ENCODE peak calls at places on chromosomes 4 and X, in six cellular contexts. One of them, this sample, is unnamed.

GRCh38 chr4:76306882-76307669 is 543 bp downstream of the STBD1 start:
- DNase-seq in amygdala: no peak
- DNase-seq in uterus: peak; percentile 46
- DNase-seq in activated CD4-positive, alpha-beta T cell treated with anti-CD3 and anti-CD28 coated beads, Interleukin-2, amount 50 U/mL, for 1 hour: peak; percentile 8
- DNase-seq in stimulated activated CD4-positive, alpha-beta T cell treated with anti-CD3 and anti-CD28 coated beads, Interleukin-4, amount 100 ng/mL, for 48 hours: no peak
- DNase-seq in RWPE1: peak; percentile 46
- DNase-seq in this sample: no peak

GRCh38 chr4:27463816-27464215 is 603.2 kb downstream of the STIM2 start:
- DNase-seq in RWPE1: peak; percentile 40
- DNase-seq in uterus: no peak
- DNase-seq in amygdala: no peak
- DNase-seq in activated CD4-positive, alpha-beta T cell treated with anti-CD3 and anti-CD28 coated beads, Interleukin-2, amount 50 U/mL, for 1 hour: no peak
- DNase-seq in stimulated activated CD4-positive, alpha-beta T cell treated with anti-CD3 and anti-CD28 coated beads, Interleukin-4, amount 100 ng/mL, for 48 hours: no peak
- DNase-seq in this sample: no peak

GRCh38 chr4:166128452-166128851 is 255.4 kb downstream of the TLL1 start:
- DNase-seq in activated CD4-positive, alpha-beta T cell treated with anti-CD3 and anti-CD28 coated beads, Interleukin-2, amount 50 U/mL, for 1 hour: no peak
- DNase-seq in amygdala: no peak
- DNase-seq in RWPE1: peak; percentile 11
- DNase-seq in stimulated activated CD4-positive, alpha-beta T cell treated with anti-CD3 and anti-CD28 coated beads, Interleukin-4, amount 100 ng/mL, for 48 hours: no peak
- DNase-seq in uterus: no peak
- DNase-seq in this sample: no peak

GRCh38 chr4:6986067-6986780 is 56.9 kb upstream of the TADA2B start:
- DNase-seq in activated CD4-positive, alpha-beta T cell treated with anti-CD3 and anti-CD28 coated beads, Interleukin-2, amount 50 U/mL, for 1 hour: no peak
- DNase-seq in amygdala: peak; percentile 64
- DNase-seq in RWPE1: peak; percentile 21
- DNase-seq in stimulated activated CD4-positive, alpha-beta T cell treated with anti-CD3 and anti-CD28 coated beads, Interleukin-4, amount 100 ng/mL, for 48 hours: no peak
- DNase-seq in uterus: peak; percentile 51
- DNase-seq in this sample: no peak

GRCh38 chr4:8705161-8706145 is 112.9 kb downstream of the CPZ start:
- DNase-seq in amygdala: no peak
- DNase-seq in stimulated activated CD4-positive, alpha-beta T cell treated with anti-CD3 and anti-CD28 coated beads, Interleukin-4, amount 100 ng/mL, for 48 hours: no peak
- DNase-seq in RWPE1: no peak
- DNase-seq in activated CD4-positive, alpha-beta T cell treated with anti-CD3 and anti-CD28 coated beads, Interleukin-2, amount 50 U/mL, for 1 hour: no peak
- DNase-seq in uterus: peak; percentile 3
- DNase-seq in this sample: no peak

GRCh38 chrX:85504381-85504780 is 124.9 kb upstream of the POF1B start:
- DNase-seq in activated CD4-positive, alpha-beta T cell treated with anti-CD3 and anti-CD28 coated beads, Interleukin-2, amount 50 U/mL, for 1 hour: no peak
- DNase-seq in amygdala: no peak
- DNase-seq in uterus: no peak
- DNase-seq in stimulated activated CD4-positive, alpha-beta T cell treated with anti-CD3 and anti-CD28 coated beads, Interleukin-4, amount 100 ng/mL, for 48 hours: no peak
- DNase-seq in RWPE1: no peak
- DNase-seq in this sample: no peak

GRCh38 chrX:70454441-70455365 is 10.1 kb downstream of the DLG3 start:
- DNase-seq in stimulated activated CD4-positive, alpha-beta T cell treated with anti-CD3 and anti-CD28 coated beads, Interleukin-4, amount 100 ng/mL, for 48 hours: peak; percentile 54
- DNase-seq in RWPE1: peak; percentile 89
- DNase-seq in activated CD4-positive, alpha-beta T cell treated with anti-CD3 and anti-CD28 coated beads, Interleukin-2, amount 50 U/mL, for 1 hour: peak; percentile 61
- DNase-seq in amygdala: peak; percentile 22
- DNase-seq in uterus: peak; percentile 69
- DNase-seq in this sample: no peak

GRCh38 chrX:116246261-116246660 is 75.7 kb downstream of the AGTR2 start:
- DNase-seq in stimulated activated CD4-positive, alpha-beta T cell treated with anti-CD3 and anti-CD28 coated beads, Interleukin-4, amount 100 ng/mL, for 48 hours: no peak
- DNase-seq in activated CD4-positive, alpha-beta T cell treated with anti-CD3 and anti-CD28 coated beads, Interleukin-2, amount 50 U/mL, for 1 hour: no peak
- DNase-seq in RWPE1: no peak
- DNase-seq in amygdala: no peak
- DNase-seq in uterus: no peak
- DNase-seq in this sample: no peak

GRCh38 chr4:99383833-99384392 is 31.4 kb upstream of the ADH1C start:
- DNase-seq in activated CD4-positive, alpha-beta T cell treated with anti-CD3 and anti-CD28 coated beads, Interleukin-2, amount 50 U/mL, for 1 hour: no peak
- DNase-seq in RWPE1: no peak
- DNase-seq in stimulated activated CD4-positive, alpha-beta T cell treated with anti-CD3 and anti-CD28 coated beads, Interleukin-4, amount 100 ng/mL, for 48 hours: no peak
- DNase-seq in amygdala: no peak
- DNase-seq in uterus: peak; percentile 84
- DNase-seq in this sample: no peak

GRCh38 chr4:94765653-94766052 is 7.9 kb downstream of the BMPR1B start:
- DNase-seq in amygdala: no peak
- DNase-seq in RWPE1: no peak
- DNase-seq in activated CD4-positive, alpha-beta T cell treated with anti-CD3 and anti-CD28 coated beads, Interleukin-2, amount 50 U/mL, for 1 hour: no peak
- DNase-seq in stimulated activated CD4-positive, alpha-beta T cell treated with anti-CD3 and anti-CD28 coated beads, Interleukin-4, amount 100 ng/mL, for 48 hours: no peak
- DNase-seq in uterus: no peak
- DNase-seq in this sample: no peak

GRCh38 chr4:99404595-99405287 is 30.4 kb downstream of the ADH7 start:
- DNase-seq in RWPE1: peak; percentile 72
- DNase-seq in uterus: no peak
- DNase-seq in stimulated activated CD4-positive, alpha-beta T cell treated with anti-CD3 and anti-CD28 coated beads, Interleukin-4, amount 100 ng/mL, for 48 hours: no peak
- DNase-seq in amygdala: no peak
- DNase-seq in activated CD4-positive, alpha-beta T cell treated with anti-CD3 and anti-CD28 coated beads, Interleukin-2, amount 50 U/mL, for 1 hour: no peak
- DNase-seq in this sample: peak; percentile 11

GRCh38 chr4:9800878-9801277 is 19.4 kb downstream of the DRD5 start:
- DNase-seq in amygdala: no peak
- DNase-seq in stimulated activated CD4-positive, alpha-beta T cell treated with anti-CD3 and anti-CD28 coated beads, Interleukin-4, amount 100 ng/mL, for 48 hours: no peak
- DNase-seq in activated CD4-positive, alpha-beta T cell treated with anti-CD3 and anti-CD28 coated beads, Interleukin-2, amount 50 U/mL, for 1 hour: no peak
- DNase-seq in RWPE1: no peak
- DNase-seq in uterus: no peak
- DNase-seq in this sample: no peak

GRCh38 chrX:49040376-49040955 is 2.7 kb downstream of the TFE3 start:
- DNase-seq in uterus: no peak
- DNase-seq in stimulated activated CD4-positive, alpha-beta T cell treated with anti-CD3 and anti-CD28 coated beads, Interleukin-4, amount 100 ng/mL, for 48 hours: no peak
- DNase-seq in amygdala: no peak
- DNase-seq in RWPE1: no peak
- DNase-seq in activated CD4-positive, alpha-beta T cell treated with anti-CD3 and anti-CD28 coated beads, Interleukin-2, amount 50 U/mL, for 1 hour: no peak
- DNase-seq in this sample: no peak

GRCh38 chrX:136608295-136608933 is 39.5 kb upstream of the CD40LG start:
- DNase-seq in activated CD4-positive, alpha-beta T cell treated with anti-CD3 and anti-CD28 coated beads, Interleukin-2, amount 50 U/mL, for 1 hour: peak; percentile 58
- DNase-seq in stimulated activated CD4-positive, alpha-beta T cell treated with anti-CD3 and anti-CD28 coated beads, Interleukin-4, amount 100 ng/mL, for 48 hours: peak; percentile 41
- DNase-seq in amygdala: no peak
- DNase-seq in uterus: no peak
- DNase-seq in RWPE1: no peak
- DNase-seq in this sample: no peak

GRCh38 chr4:147096667-147097604 is 151.3 kb upstream of the TTC29 start:
- DNase-seq in amygdala: no peak
- DNase-seq in activated CD4-positive, alpha-beta T cell treated with anti-CD3 and anti-CD28 coated beads, Interleukin-2, amount 50 U/mL, for 1 hour: no peak
- DNase-seq in uterus: no peak
- DNase-seq in RWPE1: peak; percentile 42
- DNase-seq in stimulated activated CD4-positive, alpha-beta T cell treated with anti-CD3 and anti-CD28 coated beads, Interleukin-4, amount 100 ng/mL, for 48 hours: no peak
- DNase-seq in this sample: no peak

GRCh38 chrX:71612256-71612655 is 6.1 kb downstream of the CXCR3 start:
- DNase-seq in amygdala: no peak
- DNase-seq in activated CD4-positive, alpha-beta T cell treated with anti-CD3 and anti-CD28 coated beads, Interleukin-2, amount 50 U/mL, for 1 hour: no peak
- DNase-seq in RWPE1: no peak
- DNase-seq in uterus: no peak
- DNase-seq in stimulated activated CD4-positive, alpha-beta T cell treated with anti-CD3 and anti-CD28 coated beads, Interleukin-4, amount 100 ng/mL, for 48 hours: no peak
- DNase-seq in this sample: no peak

GRCh38 chrX:46686003-46686645 is 72.8 kb downstream of the SLC9A7 start:
- DNase-seq in activated CD4-positive, alpha-beta T cell treated with anti-CD3 and anti-CD28 coated beads, Interleukin-2, amount 50 U/mL, for 1 hour: peak; percentile 10
- DNase-seq in stimulated activated CD4-positive, alpha-beta T cell treated with anti-CD3 and anti-CD28 coated beads, Interleukin-4, amount 100 ng/mL, for 48 hours: no peak
- DNase-seq in amygdala: no peak
- DNase-seq in uterus: peak; percentile 13
- DNase-seq in RWPE1: no peak
- DNase-seq in this sample: no peak

GRCh38 chrX:30156009-30156408 is 59.4 kb upstream of the MAGEB2 start:
- DNase-seq in amygdala: no peak
- DNase-seq in stimulated activated CD4-positive, alpha-beta T cell treated with anti-CD3 and anti-CD28 coated beads, Interleukin-4, amount 100 ng/mL, for 48 hours: no peak
- DNase-seq in uterus: no peak
- DNase-seq in activated CD4-positive, alpha-beta T cell treated with anti-CD3 and anti-CD28 coated beads, Interleukin-2, amount 50 U/mL, for 1 hour: no peak
- DNase-seq in RWPE1: no peak
- DNase-seq in this sample: no peak

GRCh38 chr4:40865696-40866095 is 115.9 kb downstream of the NSUN7 start:
- DNase-seq in uterus: no peak
- DNase-seq in amygdala: no peak
- DNase-seq in RWPE1: no peak
- DNase-seq in stimulated activated CD4-positive, alpha-beta T cell treated with anti-CD3 and anti-CD28 coated beads, Interleukin-4, amount 100 ng/mL, for 48 hours: no peak
- DNase-seq in activated CD4-positive, alpha-beta T cell treated with anti-CD3 and anti-CD28 coated beads, Interleukin-2, amount 50 U/mL, for 1 hour: no peak
- DNase-seq in this sample: no peak

GRCh38 chr4:150131581-150132228 is 53.5 kb downstream of the DCLK2 start:
- DNase-seq in uterus: no peak
- DNase-seq in activated CD4-positive, alpha-beta T cell treated with anti-CD3 and anti-CD28 coated beads, Interleukin-2, amount 50 U/mL, for 1 hour: no peak
- DNase-seq in RWPE1: no peak
- DNase-seq in stimulated activated CD4-positive, alpha-beta T cell treated with anti-CD3 and anti-CD28 coated beads, Interleukin-4, amount 100 ng/mL, for 48 hours: no peak
- DNase-seq in amygdala: no peak
- DNase-seq in this sample: no peak

GRCh38 chrX:45954026-45954425 is 591.2 kb downstream of the ZNF674 start:
- DNase-seq in stimulated activated CD4-positive, alpha-beta T cell treated with anti-CD3 and anti-CD28 coated beads, Interleukin-4, amount 100 ng/mL, for 48 hours: no peak
- DNase-seq in amygdala: no peak
- DNase-seq in uterus: no peak
- DNase-seq in activated CD4-positive, alpha-beta T cell treated with anti-CD3 and anti-CD28 coated beads, Interleukin-2, amount 50 U/mL, for 1 hour: no peak
- DNase-seq in RWPE1: no peak
- DNase-seq in this sample: no peak

GRCh38 chr4:11336435-11336834 is 92.3 kb downstream of the HS3ST1 start:
- DNase-seq in activated CD4-positive, alpha-beta T cell treated with anti-CD3 and anti-CD28 coated beads, Interleukin-2, amount 50 U/mL, for 1 hour: no peak
- DNase-seq in stimulated activated CD4-positive, alpha-beta T cell treated with anti-CD3 and anti-CD28 coated beads, Interleukin-4, amount 100 ng/mL, for 48 hours: no peak
- DNase-seq in amygdala: no peak
- DNase-seq in uterus: no peak
- DNase-seq in RWPE1: no peak
- DNase-seq in this sample: no peak